ENCODE peak calls at places on chromosomes 7 and 10, in nine cellular contexts. V is NCI-H1092 treated with DMSO at 0.1 percent for 48 hours; Z is NCI-H187; U is CD8-positive, alpha-beta T cell; X is stimulated activated CD8-positive, alpha-beta memory T cell treated with anti-CD3 and anti-CD28 coated beads, Interleukin-4, amount 100 ng/mL, for 24 hours; Y is stimulated activated CD4-positive, alpha-beta T cell treated with anti-CD3 and anti-CD28 coated beads, Interleukin-15, amount 100 ng/mL, for 24 hours; R is ascending aorta; A is left colon; K is NCI-H1105. P is an unnamed sample.
A peak's percentile ranks its signal among the peaks of the same experiment; 100 is the strongest.

GRCh38 chr10:17650416-17650815 is 6.5 kb downstream of the STAM start:
- DNase-seq in Z (no peak), K (no peak), X (no peak), U (no peak), R (no peak), V (no peak), A (no peak), Y (no peak), P (no peak)

GRCh38 chr7:66348959-66349358 is 143.8 kb downstream of the TPST1 start:
- DNase-seq in Y (no peak), V (no peak), R (no peak), X (no peak), K (no peak), A (no peak), Z (no peak), U (no peak), P (no peak)

GRCh38 chr7:127833641-127834040 is 181.6 kb downstream of the SND1 start:
- DNase-seq in V (no peak), U (no peak), X (no peak), K (no peak), Y (no peak), A (no peak), R (no peak), Z (no peak), P (no peak)

GRCh38 chr7:98027342-98028033 is 37.5 kb upstream of the OCM2 start:
- DNase-seq in Z (no peak), X (no peak), Y (no peak), V (no peak), K (no peak), U (no peak), R (no peak), A (no peak), P (no peak)

GRCh38 chr7:32670105-32670504 is 174.8 kb downstream of the AVL9 start:
- DNase-seq in R (no peak), A (peak; percentile 28), Z (no peak), Y (no peak), V (no peak), K (no peak), U (no peak), X (no peak), P (no peak)

GRCh38 chr7:99531354-99531765 is 20.6 kb downstream of the FAM200A start:
- DNase-seq in Y (no peak), X (no peak), A (no peak), K (no peak), V (no peak), Z (no peak), R (no peak), U (no peak), P (no peak)

GRCh38 chr10:123558651-123559050 is 107.5 kb upstream of the GPR26 start:
- DNase-seq in X (no peak), V (no peak), Z (no peak), U (no peak), A (no peak), K (no peak), R (no peak), Y (no peak), P (no peak)

GRCh38 chr10:5743736-5744135 is 59.1 kb downstream of the TASOR2 start:
- DNase-seq in Y (no peak), K (no peak), X (no peak), R (no peak), V (no peak), Z (no peak), U (no peak), A (no peak), P (no peak)

GRCh38 chr7:121211253-121211652 is 117.5 kb upstream of the WNT16 start:
- DNase-seq in U (no peak), A (no peak), X (no peak), Y (no peak), R (no peak), Z (no peak), K (no peak), V (no peak), P (no peak)

GRCh38 chr10:129966831-129967578 is 2.9 kb upstream of the EBF3 start:
- DNase-seq in Y (no peak), U (no peak), K (no peak), V (no peak), Z (no peak), A (no peak), X (no peak), R (no peak), P (no peak)

GRCh38 chr10:102963237-102963886 is 45.3 kb downstream of the CNNM2 start:
- DNase-seq in Z (no peak), X (no peak), Y (no peak), R (no peak), A (no peak), U (no peak), V (no peak), K (no peak), P (no peak)

GRCh38 chr7:3233301-3233700 is 67.8 kb upstream of the SDK1 start:
- DNase-seq in R (no peak), V (no peak), Z (no peak), A (no peak), Y (no peak), U (no peak), X (no peak), K (no peak), P (no peak)

P was measured in GM18507.